ENCODE peak calls at places on chromosomes 13 and 19, in four cellular contexts. X, R, S and P are unnamed samples.

GRCh38 chr13:73417012-73417615 is 358.3 kb downstream of the KLF5 start:
- DNase-seq in R (peak), S (peak), X (peak), P (no peak)

GRCh38 chr19:460877-461609 is at the start of gene SHC2:
- DNase-seq in R (no peak), S (peak), X (no peak), P (no peak)

GRCh38 chr19:7873304-7874079 is 698 bp downstream of the PRR36 start:
- DNase-seq in S (no peak), R (no peak), X (no peak), P (no peak)

GRCh38 chr19:6979341-6979740 is 41.9 kb downstream of the MBD3L2B start:
- DNase-seq in X (no peak), R (no peak), S (no peak), P (no peak)

GRCh38 chr13:22499919-22500318 is 680.9 kb upstream of the SGCG start:
- DNase-seq in X (no peak), S (no peak), R (no peak), P (no peak)

GRCh38 chr13:51339952-51340732 is 651 bp downstream of the SERPINE3 start:
- DNase-seq in X (no peak), R (no peak), S (no peak), P (no peak)

GRCh38 chr19:13902993-13903555 is 2.8 kb downstream of the BRME1 start:
- DNase-seq in S (peak), X (peak), R (no peak), P (no peak)

GRCh38 chr13:27304611-27305010 is 34.0 kb downstream of the RASL11A start:
- DNase-seq in S (no peak), R (no peak), X (no peak), P (no peak)

GRCh38 chr13:101967216-101967615 is 434.6 kb downstream of the FGF14 start:
- DNase-seq in S (no peak), X (no peak), R (no peak), P (no peak)

GRCh38 chr13:44648392-44649117 is 72.4 kb upstream of the TSC22D1 start:
- DNase-seq in S (peak), X (no peak), R (peak), P (no peak)

GRCh38 chr19:38683393-38684077 is 36.1 kb downstream of the ACTN4 start:
- DNase-seq in X (peak), R (peak), S (no peak), P (no peak)

GRCh38 chr19:6271251-6271650 is 8.5 kb downstream of the MLLT1 start:
- DNase-seq in X (no peak), S (peak), R (no peak), P (no peak)

GRCh38 chr19:35757749-35758608 is at the start of gene PROSER3:
- DNase-seq in S (peak), X (peak), R (peak), P (peak)

GRCh38 chr19:48502720-48503018 is 9.0 kb downstream of the LMTK3 start:
- DNase-seq in R (no peak), X (no peak), S (no peak), P (no peak)

GRCh38 chr19:51417107-51417806 is at the start of gene SIGLEC10:
- DNase-seq in S (no peak), R (no peak), X (no peak), P (no peak)

GRCh38 chr13:28100149-28101121 is at the start of gene FLT3:
- DNase-seq in X (peak), S (peak), R (no peak), P (no peak)

GRCh38 chr13:99845136-99845874 is 126.3 kb downstream of the ZIC5 start:
- DNase-seq in X (no peak), S (no peak), R (no peak), P (no peak)

GRCh38 chr19:49845433-49845832 is 5.5 kb upstream of the PTOV1 start:
- DNase-seq in S (no peak), R (no peak), X (no peak), P (no peak)

GRCh38 chr13:108777421-108778420 is 148.3 kb downstream of the MYO16 start:
- DNase-seq in S (no peak), X (peak), R (peak), P (no peak)

GRCh38 chr19:33124207-33125098 is 7.5 kb upstream of the WDR88 start:
- DNase-seq in X (no peak), S (peak), R (no peak), P (no peak)

GRCh38 chr13:96011291-96011875 is 41.8 kb downstream of the UGGT2 start:
- DNase-seq in R (no peak), S (no peak), X (no peak), P (no peak)

GRCh38 chr19:48970923-48971395 is 5.8 kb downstream of the FTL start:
- DNase-seq in S (peak), R (peak), X (peak), P (no peak)

GRCh38 chr13:51643114-51643881 is 59.0 kb downstream of the WDFY2 start:
- DNase-seq in R (peak), X (peak), S (no peak), P (no peak)

GRCh38 chr19:51246153-51246552 is 4.7 kb upstream of the SIGLECL1 start:
- DNase-seq in S (no peak), R (peak), X (no peak), P (no peak)

GRCh38 chr19:51366050-51366998 is at the start of gene ETFB:
- DNase-seq in X (peak), R (peak), S (peak), P (peak)

GRCh38 chr13:33633701-33634525 is 184.0 kb upstream of the RFC3 start:
- DNase-seq in X (peak), S (no peak), R (peak), P (no peak)

DNA sequence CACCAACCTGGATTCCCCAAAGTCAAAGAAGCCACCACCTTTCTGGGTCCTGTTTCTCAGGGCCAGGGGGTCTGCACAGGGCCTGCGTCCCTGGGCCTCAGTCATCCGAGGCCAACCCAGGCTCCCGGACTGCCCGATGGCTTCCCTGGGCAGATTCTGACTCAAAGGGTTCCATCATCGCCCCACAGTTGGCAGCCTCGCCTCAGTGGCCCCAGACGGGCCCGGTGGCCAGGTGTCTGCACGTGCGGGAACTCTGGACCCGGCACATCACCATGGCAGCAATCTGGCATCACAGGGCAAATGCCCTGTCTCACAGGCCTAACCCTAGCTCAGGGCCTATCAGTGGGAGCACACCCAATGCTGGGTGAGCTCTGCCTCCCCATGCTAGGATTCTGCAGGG is 2.9 kb downstream of the IGFL1 start:
- DNase-seq in R (no peak), S (no peak), X (no peak), P (no peak)
- TF ChIP-seq PBX3 in R (no peak), S (no peak), X (no peak), P (no peak)

GRCh38 chr13:110519046-110519445 is 42.5 kb downstream of the RAB20 start:
- DNase-seq in R (no peak), S (no peak), X (no peak), P (no peak)

GRCh38 chr13:110521296-110521680 is 40.2 kb downstream of the RAB20 start:
- DNase-seq in X (no peak), R (no peak), S (no peak), P (no peak)

GRCh38 chr13:110521946-110522345 is 39.6 kb downstream of the RAB20 start:
- DNase-seq in R (no peak), S (no peak), X (no peak), P (no peak)

GRCh38 chr13:110519506-110519905 is 42.0 kb downstream of the RAB20 start:
- DNase-seq in R (no peak), S (no peak), X (no peak), P (no peak)

DNA sequence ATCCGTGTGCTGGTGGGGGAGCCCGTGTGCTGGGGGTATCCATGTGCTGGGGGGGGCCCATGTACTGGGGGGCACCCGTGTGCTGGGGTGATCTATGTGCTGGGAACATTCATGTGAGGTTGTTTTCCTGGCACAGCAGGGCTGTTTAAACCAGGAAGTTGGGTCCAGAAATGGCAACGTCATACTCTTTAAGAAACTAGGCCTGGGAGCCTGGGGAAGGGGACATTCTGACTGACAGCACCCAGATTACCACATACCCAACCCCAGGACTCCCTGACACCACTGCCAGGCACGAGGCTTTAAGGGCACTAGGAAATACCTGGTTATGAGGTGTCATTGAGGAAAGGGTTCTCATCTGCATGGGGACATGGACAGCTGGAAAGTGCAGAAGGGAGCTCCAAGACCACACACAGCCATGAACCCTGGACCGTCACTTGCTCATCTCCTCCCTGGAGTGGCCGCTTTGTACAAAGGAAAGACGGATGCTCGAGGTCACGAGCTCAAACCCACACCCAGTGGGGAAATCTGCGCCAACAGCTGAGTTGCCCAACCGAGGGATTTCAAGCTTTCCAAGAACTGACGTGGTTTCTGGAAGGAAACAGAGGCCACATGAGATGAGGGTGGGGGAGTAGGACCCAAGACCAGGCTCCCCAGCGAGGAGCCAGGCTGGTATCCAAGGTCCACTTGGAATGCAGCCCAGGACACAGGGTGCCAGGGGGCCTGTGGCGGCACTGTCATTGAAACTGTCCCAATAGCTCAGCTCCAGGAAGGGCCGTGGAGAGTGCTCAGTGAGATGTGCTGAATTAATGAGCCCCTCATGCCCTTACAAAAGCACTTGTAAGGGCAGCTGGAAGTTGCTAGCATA is 40.9 kb downstream of the RAB20 start:
- DNase-seq in S (no peak), R (no peak), X (peak), P (no peak)
- TF ChIP-seq PBX3 in S (no peak), R (no peak), X (no peak), P (no peak)

DNA sequence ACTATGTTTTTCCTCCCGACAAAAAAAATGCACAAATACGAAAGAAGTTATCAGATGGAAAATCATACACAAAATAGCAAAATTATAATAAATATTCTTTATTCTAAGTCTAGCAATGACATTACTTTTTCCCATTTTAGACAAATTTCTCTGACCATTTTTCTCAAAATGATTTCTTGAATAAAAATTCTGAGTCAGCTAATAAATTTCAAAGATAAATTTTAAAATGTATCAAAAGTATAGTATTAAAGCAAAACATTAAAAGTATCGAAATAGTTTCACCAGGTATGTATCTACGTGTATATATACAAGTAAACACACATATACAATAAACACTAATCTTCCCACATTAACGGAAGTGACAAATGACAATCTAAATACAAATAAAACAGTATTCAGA is 8.9 kb downstream of the ZC3H13 start:
- DNase-seq in R (no peak), S (no peak), X (no peak), P (no peak)
- TF ChIP-seq PBX3 in R (no peak), S (no peak), X (no peak), P (no peak)

GRCh38 chr13:32010137-32010536 is 21.4 kb upstream of the FRY start:
- DNase-seq in X (no peak), R (no peak), S (no peak), P (no peak)
- TF ChIP-seq PBX3 in X (no peak), R (no peak), S (no peak), P (no peak)

GRCh38 chr19:10612515-10613119 is 12.7 kb upstream of the SLC44A2 start:
- DNase-seq in R (no peak), S (peak), X (no peak), P (no peak)
- TF ChIP-seq PBX3 in R (no peak), S (no peak), X (no peak), P (no peak)

GRCh38 chr19:2555422-2556220 is 79.7 kb downstream of the GADD45B start:
- DNase-seq in X (no peak), S (no peak), R (peak), P (no peak)
- TF ChIP-seq PBX3 in X (no peak), S (no peak), R (no peak), P (no peak)

GRCh38 chr13:75445717-75446529 is 36.0 kb downstream of the TBC1D4 start:
- DNase-seq in S (no peak), X (no peak), R (no peak), P (no peak)
- TF ChIP-seq PBX3 in S (peak), X (no peak), R (no peak), P (no peak)

GRCh38 chr13:76027131-76027530 is 391.0 kb downstream of the LMO7 start:
- DNase-seq in S (no peak), R (no peak), X (no peak), P (no peak)
- TF ChIP-seq PBX3 in S (no peak), R (no peak), X (no peak), P (no peak)

DNA sequence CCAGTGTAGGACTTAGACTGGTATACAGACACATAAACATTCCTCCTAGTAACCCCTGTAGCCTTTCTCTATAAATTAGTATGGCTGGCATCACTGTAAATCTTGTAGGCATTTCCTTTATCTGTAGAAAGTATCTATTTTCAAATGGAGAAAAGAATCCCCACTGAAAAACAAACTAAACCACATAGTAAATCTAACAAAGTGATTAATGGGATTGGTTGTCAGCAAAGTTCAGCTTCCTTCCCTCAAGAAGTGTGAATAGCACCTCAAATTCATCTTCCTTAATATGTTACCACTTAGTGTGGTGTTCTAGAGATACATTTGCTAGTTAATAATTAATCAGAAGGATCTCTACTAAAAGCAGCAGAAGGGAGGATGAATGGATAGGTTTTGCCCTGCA is 119.4 kb upstream of the NBEA start:
- DNase-seq in X (no peak), S (no peak), R (no peak), P (no peak)
- TF ChIP-seq PBX3 in X (no peak), S (peak), R (no peak), P (no peak)